ENCODE peak calls at places on chromosomes 13 and 19, in five cellular contexts. D is neural crest cell, Z is lung, T is brain microvascular endothelial cell, E is OCI-LY7. A is an unnamed sample.

GRCh38 chr19:54035215-54036178 is 28.2 kb downstream of the VSTM1 start:
- DNase-seq in D (no peak), Z (no peak), T (peak), E (no peak), A (no peak)

GRCh38 chr19:676343-677105 is at the start of gene FSTL3:
- DNase-seq in D (no peak), Z (no peak), T (peak), E (no peak), A (no peak)

GRCh38 chr19:50992666-50993035 is 8.8 kb downstream of the KLK8 start:
- DNase-seq in D (no peak), Z (no peak), T (no peak), E (no peak), A (no peak)

GRCh38 chr19:34502582-34503545 is 21.3 kb downstream of the WTIP start:
- DNase-seq in D (no peak), Z (no peak), T (no peak), E (no peak), A (no peak)

GRCh38 chr13:90542959-90543358 is 804.5 kb upstream of the MIR17HG start:
- DNase-seq in D (no peak), Z (no peak), T (no peak), E (no peak), A (no peak)

GRCh38 chr13:86554066-86554465 is 754.8 kb upstream of the SLITRK6 start:
- DNase-seq in D (no peak), Z (no peak), T (no peak), E (no peak), A (no peak)

GRCh38 chr19:20235156-20235555 is 68.1 kb downstream of the ZNF486 start:
- DNase-seq in D (no peak), Z (no peak), T (no peak), E (no peak), A (no peak)

GRCh38 chr19:38739440-38740251 is 4.6 kb downstream of the CAPN12 start:
- DNase-seq in D (no peak), Z (no peak), T (no peak), E (no peak), A (no peak)

GRCh38 chr13:28337196-28338045 is 157.5 kb downstream of the FLT1 start:
- DNase-seq in D (no peak), Z (no peak), T (peak), E (no peak), A (no peak)

GRCh38 chr13:113495494-113496251 is 5.2 kb upstream of the DCUN1D2 start:
- DNase-seq in D (no peak), Z (no peak), T (no peak), E (no peak), A (no peak)

GRCh38 chr19:40570313-40571004 is 6.2 kb upstream of the SHKBP1 start:
- DNase-seq in D (peak), Z (peak), T (peak), E (peak), A (peak)
- TF ChIP-seq CTCF in D (no peak), Z (no peak), T (peak), E (no peak), A (no peak)

DNA sequence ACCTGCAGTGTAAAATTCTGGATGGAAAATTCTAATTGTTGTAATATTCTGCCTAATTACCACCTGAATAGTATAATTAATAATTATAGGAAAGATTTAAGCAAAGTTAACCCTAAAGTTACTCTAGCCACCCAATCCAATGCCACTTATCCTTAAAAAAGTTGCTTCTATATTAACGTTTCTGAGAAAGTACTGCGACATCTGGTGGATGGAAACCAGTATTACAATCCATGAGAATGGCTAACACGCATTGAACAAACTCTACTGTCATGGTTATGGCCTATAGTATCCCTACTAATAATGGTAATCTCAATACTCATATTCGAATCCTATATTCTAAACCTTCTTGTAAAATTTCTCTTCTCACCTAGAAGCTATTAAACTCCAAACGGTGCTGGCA is 1551.8 kb downstream of the SLITRK1 start:
- DNase-seq in D (no peak), Z (no peak), T (peak), E (peak), A (no peak)
- TF ChIP-seq CTCF in D (peak), Z (no peak), T (peak), E (peak), A (no peak)

DNA sequence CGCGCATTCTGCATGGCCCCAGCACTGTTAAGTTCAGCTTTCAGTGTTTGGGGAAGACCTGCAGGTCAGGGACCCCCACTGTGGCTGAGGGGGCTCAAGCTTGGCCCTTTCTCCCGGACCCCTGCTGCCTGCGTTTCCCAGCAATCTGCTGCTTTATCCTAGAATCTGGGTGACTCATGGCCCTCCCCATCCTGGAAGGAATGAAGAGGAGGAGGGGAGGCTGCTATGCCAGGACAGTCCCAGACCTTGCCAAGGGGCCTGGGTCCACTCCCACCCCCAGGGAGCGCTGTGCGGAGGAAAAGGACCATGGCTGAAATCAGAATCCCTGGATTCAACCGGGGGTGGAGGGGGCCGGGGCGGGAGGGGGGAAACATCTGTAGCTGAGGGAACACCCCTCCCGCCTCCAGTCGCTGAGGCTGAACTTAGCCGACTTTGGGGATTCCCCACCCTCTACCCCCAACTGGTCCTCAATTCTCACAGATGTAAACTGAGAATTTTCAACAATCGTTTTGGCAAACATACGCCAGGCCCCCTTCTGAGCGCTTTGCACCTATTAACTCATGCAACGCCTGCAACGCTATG is 20.6 kb downstream of the ZNF114 start:
- DNase-seq in D (peak), Z (no peak), T (peak), E (no peak), A (no peak)
- TF ChIP-seq CTCF in D (no peak), Z (no peak), T (peak), E (no peak), A (no peak)

GRCh38 chr13:32595306-32595705 is 9.1 kb downstream of the PDS5B start:
- DNase-seq in D (no peak), Z (no peak), T (no peak), E (no peak), A (no peak)
- TF ChIP-seq CTCF in D (no peak), Z (no peak), T (no peak), E (no peak), A (no peak)

GRCh38 chr13:109737046-109737573 is 49.3 kb downstream of the IRS2 start:
- DNase-seq in D (no peak), Z (no peak), T (no peak), E (no peak), A (no peak)
- TF ChIP-seq CTCF in D (no peak), Z (no peak), T (no peak), E (no peak), A (no peak)

A was measured in natural killer cell.